ENCODE peak calls at places on chromosome 20, in nine cellular contexts. D is astrocyte of the spinal cord; W is cardiac muscle cell; S is posterior vena cava; B is stimulated activated CD4-positive, alpha-beta T cell treated with anti-CD3 and anti-CD28 coated beads, Interleukin-2, amount 100 ng/mL, for 24 hours; A is NCI-H146; Q is type B pancreatic cell; J is NK-92 treated with Interleukin-12 subunit alpha and Interleukin-12 subunit beta, amount 100 ng/mL, for 24 hours; G is activated T-cell treated with anti-CD3 and anti-CD28 coated beads, Interleukin-2, amount 50 U/mL, for 48 hours. R is an unnamed sample.
A peak's percentile ranks its signal among the peaks of the same experiment; 100 is the strongest.

GRCh38 chr20:14879020-14879697 is 541.7 kb upstream of the FLRT3 start:
- DNase-seq in D (peak; percentile 79), W (peak; percentile 18), S (no peak), B (no peak), A (peak; percentile 42), Q (no peak), J (no peak), G (no peak), R (no peak)

GRCh38 chr20:19975901-19976300 is 41.3 kb upstream of the NAA20 start:
- DNase-seq in D (peak; percentile 37), W (peak; percentile 30), S (no peak), B (no peak), A (peak; percentile 56), Q (no peak), J (no peak), G (no peak), R (no peak)

GRCh38 chr20:64055893-64056638 is 6.6 kb upstream of the SOX18 start:
- DNase-seq in D (no peak), W (peak; percentile 81), S (no peak), B (no peak), A (no peak), Q (no peak), J (no peak), G (no peak), R (no peak)

GRCh38 chr20:12219798-12220197 is 302.1 kb downstream of the BTBD3 start:
- DNase-seq in D (no peak), W (no peak), S (no peak), B (no peak), A (no peak), Q (no peak), J (no peak), G (no peak), R (no peak)

GRCh38 chr20:25254986-25255680 is 7.2 kb downstream of the PYGB start:
- DNase-seq in D (no peak), W (no peak), S (peak; percentile 73), B (no peak), A (no peak), Q (no peak), J (no peak), G (no peak), R (no peak)

GRCh38 chr20:5696011-5696559 is 54.1 kb upstream of the SHLD1 start:
- DNase-seq in D (no peak), W (peak; percentile 92), S (no peak), B (no peak), A (no peak), Q (no peak), J (no peak), G (no peak), R (no peak)

GRCh38 chr20:41395669-41396664 is 29.3 kb upstream of the EMILIN3 start:
- DNase-seq in D (no peak), W (no peak), S (no peak), B (no peak), A (no peak), Q (no peak), J (no peak), G (no peak), R (no peak)

GRCh38 chr20:46787986-46788762 is 78.7 kb downstream of the SLC2A10 start:
- DNase-seq in D (no peak), W (no peak), S (no peak), B (no peak), A (no peak), Q (no peak), J (no peak), G (no peak), R (no peak)

GRCh38 chr20:49663112-49663511 is 50.6 kb downstream of the B4GALT5 start:
- DNase-seq in D (no peak), W (no peak), S (no peak), B (no peak), A (no peak), Q (no peak), J (no peak), G (no peak), R (no peak)

GRCh38 chr20:51368461-51369211 is 173.9 kb downstream of the NFATC2 start:
- DNase-seq in D (peak; percentile 50), W (no peak), S (peak; percentile 69), B (no peak), A (no peak), Q (no peak), J (no peak), G (no peak), R (no peak)

GRCh38 chr20:25120920-25121319 is 39.0 kb upstream of the VSX1 start:
- DNase-seq in D (no peak), W (no peak), S (no peak), B (no peak), A (no peak), Q (no peak), J (no peak), G (no peak), R (no peak)

GRCh38 chr20:62602550-62602949 is 39.8 kb upstream of the SLCO4A1 start:
- DNase-seq in D (no peak), W (no peak), S (no peak), B (peak; percentile 45), A (no peak), Q (no peak), J (peak; percentile 63), G (peak; percentile 34), R (no peak)

GRCh38 chr20:44446111-44446722 is 29.5 kb upstream of the TTPAL start:
- DNase-seq in D (no peak), W (no peak), S (no peak), B (no peak), A (no peak), Q (no peak), J (no peak), G (no peak), R (no peak)

GRCh38 chr20:3613821-3614440 is 49.3 kb downstream of the GFRA4 start:
- DNase-seq in D (peak; percentile 4), W (no peak), S (no peak), B (no peak), A (no peak), Q (no peak), J (no peak), G (no peak), R (peak; percentile 34)

GRCh38 chr20:8361008-8361652 is 229.1 kb downstream of the PLCB1 start:
- DNase-seq in D (peak; percentile 38), W (peak; percentile 69), S (no peak), B (peak; percentile 2), A (peak; percentile 13), Q (no peak), J (no peak), G (peak; percentile 27), R (no peak)

GRCh38 chr20:51204794-51205193 is 181.9 kb upstream of the KCNG1 start:
- DNase-seq in D (no peak), W (no peak), S (no peak), B (no peak), A (no peak), Q (no peak), J (no peak), G (no peak), R (no peak)

GRCh38 chr20:18405826-18406225 is 61.0 kb downstream of the DZANK1 start:
- DNase-seq in D (no peak), W (no peak), S (no peak), B (no peak), A (no peak), Q (no peak), J (no peak), G (no peak), R (no peak)

GRCh38 chr20:23145281-23145700 is 59.2 kb upstream of the CD93 start:
- DNase-seq in D (peak; percentile 79), W (peak; percentile 79), S (no peak), B (no peak), A (no peak), Q (no peak), J (no peak), G (no peak), R (no peak)

GRCh38 chr20:31861346-31862156 is 8.8 kb downstream of the DUSP15 start:
- DNase-seq in D (no peak), W (peak; percentile 71), S (peak; percentile 83), B (peak; percentile 75), A (peak; percentile 96), Q (peak; percentile 88), J (no peak), G (peak; percentile 69), R (no peak)

GRCh38 chr20:2108987-2109386 is 7.4 kb downstream of the STK35 start:
- DNase-seq in D (peak; percentile 58), W (peak; percentile 64), S (no peak), B (no peak), A (no peak), Q (no peak), J (no peak), G (no peak), R (no peak)

GRCh38 chr20:49149281-49150045 is 38.7 kb downstream of the STAU1 start:
- DNase-seq in D (no peak), W (no peak), S (no peak), B (no peak), A (peak; percentile 15), Q (no peak), J (no peak), G (no peak), R (no peak)

GRCh38 chr20:51189814-51190782 is 167.2 kb upstream of the KCNG1 start:
- DNase-seq in D (no peak), W (no peak), S (no peak), B (no peak), A (no peak), Q (no peak), J (peak; percentile 63), G (no peak), R (no peak)

GRCh38 chr20:4613718-4614620 is 107.7 kb upstream of the PRND start:
- DNase-seq in D (peak; percentile 73), W (peak; percentile 91), S (no peak), B (peak; percentile 62), A (peak; percentile 65), Q (no peak), J (peak; percentile 49), G (peak; percentile 77), R (no peak)

GRCh38 chr20:23002276-23002675 is 32.8 kb upstream of the SSTR4 start:
- DNase-seq in D (no peak), W (no peak), S (no peak), B (no peak), A (no peak), Q (no peak), J (no peak), G (no peak), R (no peak)

GRCh38 chr20:23350855-23351838 is 556 bp downstream of the NXT1 start:
- DNase-seq in D (peak; percentile 47), W (peak; percentile 38), S (peak; percentile 88), B (peak; percentile 68), A (peak; percentile 73), Q (no peak), J (peak; percentile 54), G (peak; percentile 74), R (no peak)

GRCh38 chr20:47950557-47951283 is 165.4 kb upstream of the SULF2 start:
- DNase-seq in D (no peak), W (no peak), S (no peak), B (no peak), A (no peak), Q (no peak), J (no peak), G (no peak), R (no peak)

GRCh38 chr20:13430346-13431002 is 208.3 kb downstream of the TASP1 start:
- DNase-seq in D (peak; percentile 31), W (no peak), S (no peak), B (peak; percentile 20), A (no peak), Q (no peak), J (peak; percentile 11), G (peak; percentile 29), R (no peak)

GRCh38 chr20:6870559-6870958 is 103.1 kb downstream of the BMP2 start:
- DNase-seq in D (no peak), W (no peak), S (no peak), B (no peak), A (no peak), Q (no peak), J (no peak), G (no peak), R (no peak)

GRCh38 chr20:19601133-19601810 is 156.8 kb upstream of the RIN2 start:
- DNase-seq in D (no peak), W (no peak), S (no peak), B (no peak), A (no peak), Q (no peak), J (no peak), G (no peak), R (no peak)

GRCh38 chr20:46913329-46914044 is 18.8 kb downstream of the EYA2 start:
- DNase-seq in D (no peak), W (no peak), S (no peak), B (no peak), A (no peak), Q (no peak), J (no peak), G (no peak), R (no peak)

GRCh38 chr20:59955131-59955796 is 3.0 kb upstream of the CDH26 start:
- DNase-seq in D (no peak), W (no peak), S (no peak), B (no peak), A (peak; percentile 45), Q (no peak), J (no peak), G (no peak), R (no peak)